ENCODE peak calls at places on chromosomes 1 and 21, in ten cellular contexts. One of them, this sample, is unnamed.
A peak's percentile ranks its signal among the peaks of the same experiment; 100 is the strongest.

GRCh38 chr21:41698071-41698470 is 68.8 kb downstream of the RIPK4 start:
- DNase-seq in AG09309: no peak
- DNase-seq in activated CD8-positive, alpha-beta memory T cell treated with anti-CD3 and anti-CD28 coated beads, Interleukin-2, amount 50 U/mL, for 48 hours: no peak
- DNase-seq in stimulated activated CD4-positive, alpha-beta T cell treated with anti-CD3 and anti-CD28 coated beads, TNF-alpha, amount 100 ng/mL, for 48 hours: no peak
- DNase-seq in endothelial cell: no peak
- DNase-seq in activated naive CD4-positive, alpha-beta T cell: no peak
- DNase-seq in lower lobe of right lung: no peak
- DNase-seq in NCI-H446: no peak
- DNase-seq in A549: no peak
- DNase-seq in caudate nucleus: no peak
- DNase-seq in this sample: no peak

GRCh38 chr1:6496360-6496704 is 4.9 kb upstream of the PLEKHG5 start:
- DNase-seq in activated naive CD4-positive, alpha-beta T cell: no peak
- DNase-seq in lower lobe of right lung: no peak
- DNase-seq in AG09309: no peak
- DNase-seq in endothelial cell: no peak
- DNase-seq in caudate nucleus: no peak
- DNase-seq in activated CD8-positive, alpha-beta memory T cell treated with anti-CD3 and anti-CD28 coated beads, Interleukin-2, amount 50 U/mL, for 48 hours: no peak
- DNase-seq in stimulated activated CD4-positive, alpha-beta T cell treated with anti-CD3 and anti-CD28 coated beads, TNF-alpha, amount 100 ng/mL, for 48 hours: no peak
- DNase-seq in NCI-H446: no peak
- DNase-seq in A549: no peak
- DNase-seq in this sample: no peak

GRCh38 chr1:11373029-11373964 is 100.3 kb downstream of the UBIAD1 start:
- DNase-seq in endothelial cell: no peak
- DNase-seq in NCI-H446: no peak
- DNase-seq in AG09309: no peak
- DNase-seq in activated CD8-positive, alpha-beta memory T cell treated with anti-CD3 and anti-CD28 coated beads, Interleukin-2, amount 50 U/mL, for 48 hours: no peak
- DNase-seq in activated naive CD4-positive, alpha-beta T cell: no peak
- DNase-seq in lower lobe of right lung: no peak
- DNase-seq in caudate nucleus: no peak
- DNase-seq in stimulated activated CD4-positive, alpha-beta T cell treated with anti-CD3 and anti-CD28 coated beads, TNF-alpha, amount 100 ng/mL, for 48 hours: no peak
- DNase-seq in A549: no peak
- DNase-seq in this sample: no peak

GRCh38 chr1:29912413-29912812 is 676.1 kb downstream of the PTPRU start:
- DNase-seq in NCI-H446: no peak
- DNase-seq in AG09309: no peak
- DNase-seq in caudate nucleus: no peak
- DNase-seq in activated naive CD4-positive, alpha-beta T cell: no peak
- DNase-seq in activated CD8-positive, alpha-beta memory T cell treated with anti-CD3 and anti-CD28 coated beads, Interleukin-2, amount 50 U/mL, for 48 hours: no peak
- DNase-seq in stimulated activated CD4-positive, alpha-beta T cell treated with anti-CD3 and anti-CD28 coated beads, TNF-alpha, amount 100 ng/mL, for 48 hours: no peak
- DNase-seq in lower lobe of right lung: no peak
- DNase-seq in endothelial cell: no peak
- DNase-seq in A549: peak; percentile 29
- DNase-seq in this sample: no peak

GRCh38 chr1:180489976-180490375 is 12.4 kb downstream of the ACBD6 start:
- DNase-seq in stimulated activated CD4-positive, alpha-beta T cell treated with anti-CD3 and anti-CD28 coated beads, TNF-alpha, amount 100 ng/mL, for 48 hours: no peak
- DNase-seq in A549: no peak
- DNase-seq in endothelial cell: no peak
- DNase-seq in caudate nucleus: no peak
- DNase-seq in lower lobe of right lung: no peak
- DNase-seq in activated CD8-positive, alpha-beta memory T cell treated with anti-CD3 and anti-CD28 coated beads, Interleukin-2, amount 50 U/mL, for 48 hours: no peak
- DNase-seq in activated naive CD4-positive, alpha-beta T cell: no peak
- DNase-seq in NCI-H446: no peak
- DNase-seq in AG09309: no peak
- DNase-seq in this sample: no peak

GRCh38 chr1:21510885-21511578 is 1.8 kb downstream of the ALPL start:
- DNase-seq in A549: peak; percentile 32
- DNase-seq in caudate nucleus: no peak
- DNase-seq in stimulated activated CD4-positive, alpha-beta T cell treated with anti-CD3 and anti-CD28 coated beads, TNF-alpha, amount 100 ng/mL, for 48 hours: no peak
- DNase-seq in activated naive CD4-positive, alpha-beta T cell: no peak
- DNase-seq in NCI-H446: no peak
- DNase-seq in lower lobe of right lung: no peak
- DNase-seq in endothelial cell: no peak
- DNase-seq in AG09309: no peak
- DNase-seq in activated CD8-positive, alpha-beta memory T cell treated with anti-CD3 and anti-CD28 coated beads, Interleukin-2, amount 50 U/mL, for 48 hours: no peak
- DNase-seq in this sample: no peak

GRCh38 chr1:29227511-29227910 is 3.2 kb downstream of the MECR start:
- DNase-seq in NCI-H446: no peak
- DNase-seq in lower lobe of right lung: no peak
- DNase-seq in A549: no peak
- DNase-seq in endothelial cell: no peak
- DNase-seq in AG09309: no peak
- DNase-seq in stimulated activated CD4-positive, alpha-beta T cell treated with anti-CD3 and anti-CD28 coated beads, TNF-alpha, amount 100 ng/mL, for 48 hours: no peak
- DNase-seq in activated CD8-positive, alpha-beta memory T cell treated with anti-CD3 and anti-CD28 coated beads, Interleukin-2, amount 50 U/mL, for 48 hours: no peak
- DNase-seq in caudate nucleus: no peak
- DNase-seq in activated naive CD4-positive, alpha-beta T cell: no peak
- DNase-seq in this sample: no peak

GRCh38 chr21:46161800-46162592 is 6.6 kb upstream of the FTCD start:
- DNase-seq in activated naive CD4-positive, alpha-beta T cell: no peak
- DNase-seq in activated CD8-positive, alpha-beta memory T cell treated with anti-CD3 and anti-CD28 coated beads, Interleukin-2, amount 50 U/mL, for 48 hours: peak; percentile 42
- DNase-seq in endothelial cell: no peak
- DNase-seq in caudate nucleus: no peak
- DNase-seq in NCI-H446: no peak
- DNase-seq in stimulated activated CD4-positive, alpha-beta T cell treated with anti-CD3 and anti-CD28 coated beads, TNF-alpha, amount 100 ng/mL, for 48 hours: no peak
- DNase-seq in lower lobe of right lung: no peak
- DNase-seq in AG09309: no peak
- DNase-seq in A549: no peak
- DNase-seq in this sample: no peak

GRCh38 chr21:29342394-29342957 is 43.8 kb downstream of the BACH1 start:
- DNase-seq in A549: peak; percentile 11
- DNase-seq in activated naive CD4-positive, alpha-beta T cell: no peak
- DNase-seq in stimulated activated CD4-positive, alpha-beta T cell treated with anti-CD3 and anti-CD28 coated beads, TNF-alpha, amount 100 ng/mL, for 48 hours: peak; percentile 46
- DNase-seq in caudate nucleus: no peak
- DNase-seq in NCI-H446: peak; percentile 97
- DNase-seq in activated CD8-positive, alpha-beta memory T cell treated with anti-CD3 and anti-CD28 coated beads, Interleukin-2, amount 50 U/mL, for 48 hours: peak; percentile 82
- DNase-seq in endothelial cell: no peak
- DNase-seq in AG09309: peak; percentile 88
- DNase-seq in lower lobe of right lung: peak; percentile 53
- DNase-seq in this sample: no peak

GRCh38 chr1:9374748-9375345 is 82.2 kb downstream of the SPSB1 start:
- DNase-seq in A549: no peak
- DNase-seq in NCI-H446: no peak
- DNase-seq in caudate nucleus: no peak
- DNase-seq in endothelial cell: no peak
- DNase-seq in AG09309: no peak
- DNase-seq in activated naive CD4-positive, alpha-beta T cell: no peak
- DNase-seq in stimulated activated CD4-positive, alpha-beta T cell treated with anti-CD3 and anti-CD28 coated beads, TNF-alpha, amount 100 ng/mL, for 48 hours: no peak
- DNase-seq in lower lobe of right lung: no peak
- DNase-seq in activated CD8-positive, alpha-beta memory T cell treated with anti-CD3 and anti-CD28 coated beads, Interleukin-2, amount 50 U/mL, for 48 hours: no peak
- DNase-seq in this sample: no peak

GRCh38 chr21:35485364-35485763 is 436.3 kb upstream of the RUNX1 start:
- DNase-seq in stimulated activated CD4-positive, alpha-beta T cell treated with anti-CD3 and anti-CD28 coated beads, TNF-alpha, amount 100 ng/mL, for 48 hours: no peak
- DNase-seq in endothelial cell: no peak
- DNase-seq in lower lobe of right lung: no peak
- DNase-seq in AG09309: no peak
- DNase-seq in activated naive CD4-positive, alpha-beta T cell: no peak
- DNase-seq in caudate nucleus: no peak
- DNase-seq in A549: no peak
- DNase-seq in NCI-H446: no peak
- DNase-seq in activated CD8-positive, alpha-beta memory T cell treated with anti-CD3 and anti-CD28 coated beads, Interleukin-2, amount 50 U/mL, for 48 hours: no peak
- DNase-seq in this sample: no peak

GRCh38 chr1:47725732-47726495 is 271.3 kb downstream of the TRABD2B start:
- DNase-seq in A549: peak; percentile 74
- DNase-seq in stimulated activated CD4-positive, alpha-beta T cell treated with anti-CD3 and anti-CD28 coated beads, TNF-alpha, amount 100 ng/mL, for 48 hours: peak; percentile 61
- DNase-seq in activated naive CD4-positive, alpha-beta T cell: peak; percentile 28
- DNase-seq in AG09309: peak; percentile 38
- DNase-seq in endothelial cell: peak; percentile 83
- DNase-seq in lower lobe of right lung: peak; percentile 78
- DNase-seq in activated CD8-positive, alpha-beta memory T cell treated with anti-CD3 and anti-CD28 coated beads, Interleukin-2, amount 50 U/mL, for 48 hours: peak; percentile 79
- DNase-seq in caudate nucleus: peak; percentile 24
- DNase-seq in NCI-H446: peak; percentile 66
- DNase-seq in this sample: peak; percentile 51

GRCh38 chr1:109395602-109396512 is 1.9 kb downstream of the SORT1 start:
- DNase-seq in endothelial cell: no peak
- DNase-seq in A549: peak; percentile 4
- DNase-seq in caudate nucleus: no peak
- DNase-seq in activated naive CD4-positive, alpha-beta T cell: no peak
- DNase-seq in NCI-H446: no peak
- DNase-seq in lower lobe of right lung: no peak
- DNase-seq in stimulated activated CD4-positive, alpha-beta T cell treated with anti-CD3 and anti-CD28 coated beads, TNF-alpha, amount 100 ng/mL, for 48 hours: no peak
- DNase-seq in AG09309: no peak
- DNase-seq in activated CD8-positive, alpha-beta memory T cell treated with anti-CD3 and anti-CD28 coated beads, Interleukin-2, amount 50 U/mL, for 48 hours: no peak
- DNase-seq in this sample: no peak

GRCh38 chr1:107702946-107703571 is 261.9 kb downstream of the VAV3 start:
- DNase-seq in NCI-H446: no peak
- DNase-seq in caudate nucleus: no peak
- DNase-seq in endothelial cell: no peak
- DNase-seq in A549: no peak
- DNase-seq in activated CD8-positive, alpha-beta memory T cell treated with anti-CD3 and anti-CD28 coated beads, Interleukin-2, amount 50 U/mL, for 48 hours: no peak
- DNase-seq in stimulated activated CD4-positive, alpha-beta T cell treated with anti-CD3 and anti-CD28 coated beads, TNF-alpha, amount 100 ng/mL, for 48 hours: no peak
- DNase-seq in activated naive CD4-positive, alpha-beta T cell: no peak
- DNase-seq in lower lobe of right lung: no peak
- DNase-seq in AG09309: no peak
- DNase-seq in this sample: no peak

GRCh38 chr1:178361847-178362246 is 134.9 kb downstream of the CLEC20A start:
- DNase-seq in AG09309: no peak
- DNase-seq in activated CD8-positive, alpha-beta memory T cell treated with anti-CD3 and anti-CD28 coated beads, Interleukin-2, amount 50 U/mL, for 48 hours: no peak
- DNase-seq in activated naive CD4-positive, alpha-beta T cell: no peak
- DNase-seq in A549: peak; percentile 21
- DNase-seq in caudate nucleus: no peak
- DNase-seq in NCI-H446: no peak
- DNase-seq in lower lobe of right lung: no peak
- DNase-seq in endothelial cell: no peak
- DNase-seq in stimulated activated CD4-positive, alpha-beta T cell treated with anti-CD3 and anti-CD28 coated beads, TNF-alpha, amount 100 ng/mL, for 48 hours: no peak
- DNase-seq in this sample: no peak

GRCh38 chr1:8317647-8318360 is at the start of gene SLC45A1:
- DNase-seq in caudate nucleus: peak; percentile 51
- DNase-seq in AG09309: no peak
- DNase-seq in lower lobe of right lung: peak; percentile 85
- DNase-seq in endothelial cell: peak; percentile 56
- DNase-seq in stimulated activated CD4-positive, alpha-beta T cell treated with anti-CD3 and anti-CD28 coated beads, TNF-alpha, amount 100 ng/mL, for 48 hours: peak; percentile 78
- DNase-seq in NCI-H446: peak; percentile 85
- DNase-seq in activated CD8-positive, alpha-beta memory T cell treated with anti-CD3 and anti-CD28 coated beads, Interleukin-2, amount 50 U/mL, for 48 hours: peak; percentile 92
- DNase-seq in activated naive CD4-positive, alpha-beta T cell: peak; percentile 51
- DNase-seq in A549: peak; percentile 62
- DNase-seq in this sample: peak; percentile 24

GRCh38 chr1:215181518-215181917 is 99.0 kb downstream of the KCNK2 start:
- DNase-seq in lower lobe of right lung: no peak
- DNase-seq in endothelial cell: no peak
- DNase-seq in activated naive CD4-positive, alpha-beta T cell: no peak
- DNase-seq in A549: peak; percentile 4
- DNase-seq in caudate nucleus: no peak
- DNase-seq in activated CD8-positive, alpha-beta memory T cell treated with anti-CD3 and anti-CD28 coated beads, Interleukin-2, amount 50 U/mL, for 48 hours: no peak
- DNase-seq in stimulated activated CD4-positive, alpha-beta T cell treated with anti-CD3 and anti-CD28 coated beads, TNF-alpha, amount 100 ng/mL, for 48 hours: no peak
- DNase-seq in AG09309: no peak
- DNase-seq in NCI-H446: peak; percentile 18
- DNase-seq in this sample: no peak

GRCh38 chr1:174166530-174167328 is 7.4 kb downstream of the RABGAP1L start:
- DNase-seq in AG09309: no peak
- DNase-seq in stimulated activated CD4-positive, alpha-beta T cell treated with anti-CD3 and anti-CD28 coated beads, TNF-alpha, amount 100 ng/mL, for 48 hours: no peak
- DNase-seq in activated naive CD4-positive, alpha-beta T cell: no peak
- DNase-seq in lower lobe of right lung: no peak
- DNase-seq in caudate nucleus: no peak
- DNase-seq in endothelial cell: no peak
- DNase-seq in A549: no peak
- DNase-seq in NCI-H446: no peak
- DNase-seq in activated CD8-positive, alpha-beta memory T cell treated with anti-CD3 and anti-CD28 coated beads, Interleukin-2, amount 50 U/mL, for 48 hours: no peak
- DNase-seq in this sample: no peak